ENCODE peak calls at places on chromosome 1, in four cellular contexts. One of them, this sample, is unnamed.

GRCh38 chr1:177809844-177810243 is 160.0 kb downstream of the SEC16B start:
- DNase-seq in HFF-Myc: no peak
- DNase-seq in OCI-LY7: no peak
- DNase-seq in fibroblast of mammary gland: no peak
- DNase-seq in this sample: no peak

GRCh38 chr1:33459766-33460543 is 12.5 kb upstream of the ZSCAN20 start:
- DNase-seq in fibroblast of mammary gland: peak
- DNase-seq in OCI-LY7: peak
- DNase-seq in HFF-Myc: no peak
- DNase-seq in this sample: no peak

GRCh38 chr1:221696740-221697461 is 45.0 kb downstream of the DUSP10 start:
- DNase-seq in fibroblast of mammary gland: no peak
- DNase-seq in HFF-Myc: no peak
- DNase-seq in OCI-LY7: no peak
- DNase-seq in this sample: no peak

GRCh38 chr1:223556414-223557124 is 108.9 kb downstream of the CAPN8 start:
- DNase-seq in HFF-Myc: no peak
- DNase-seq in OCI-LY7: peak
- DNase-seq in fibroblast of mammary gland: peak
- DNase-seq in this sample: peak

GRCh38 chr1:226629896-226630550 is 81.5 kb downstream of the STUM start:
- DNase-seq in HFF-Myc: no peak
- DNase-seq in fibroblast of mammary gland: no peak
- DNase-seq in OCI-LY7: no peak
- DNase-seq in this sample: no peak

GRCh38 chr1:6260433-6260934 is 414 bp downstream of the GPR153 start:
- DNase-seq in HFF-Myc: no peak
- DNase-seq in fibroblast of mammary gland: no peak
- DNase-seq in OCI-LY7: no peak
- DNase-seq in this sample: peak

GRCh38 chr1:8629241-8630091 is 188.0 kb downstream of the RERE start:
- DNase-seq in OCI-LY7: peak
- DNase-seq in HFF-Myc: no peak
- DNase-seq in fibroblast of mammary gland: peak
- DNase-seq in this sample: peak

GRCh38 chr1:205108464-205108863 is 13.3 kb downstream of the RBBP5 start:
- DNase-seq in fibroblast of mammary gland: no peak
- DNase-seq in OCI-LY7: no peak
- DNase-seq in HFF-Myc: no peak
- DNase-seq in this sample: no peak

GRCh38 chr1:85289207-85289847 is 12.9 kb upstream of the BCL10 start:
- DNase-seq in OCI-LY7: no peak
- DNase-seq in HFF-Myc: peak
- DNase-seq in fibroblast of mammary gland: peak
- DNase-seq in this sample: no peak

GRCh38 chr1:62436039-62436465 is 797 bp upstream of the USP1 start:
- DNase-seq in HFF-Myc: peak
- DNase-seq in OCI-LY7: no peak
- DNase-seq in fibroblast of mammary gland: no peak
- DNase-seq in this sample: no peak

GRCh38 chr1:245180496-245180895 is 25.7 kb downstream of the KIF26B start:
- DNase-seq in fibroblast of mammary gland: no peak
- DNase-seq in OCI-LY7: no peak
- DNase-seq in HFF-Myc: no peak
- DNase-seq in this sample: no peak

DNA sequence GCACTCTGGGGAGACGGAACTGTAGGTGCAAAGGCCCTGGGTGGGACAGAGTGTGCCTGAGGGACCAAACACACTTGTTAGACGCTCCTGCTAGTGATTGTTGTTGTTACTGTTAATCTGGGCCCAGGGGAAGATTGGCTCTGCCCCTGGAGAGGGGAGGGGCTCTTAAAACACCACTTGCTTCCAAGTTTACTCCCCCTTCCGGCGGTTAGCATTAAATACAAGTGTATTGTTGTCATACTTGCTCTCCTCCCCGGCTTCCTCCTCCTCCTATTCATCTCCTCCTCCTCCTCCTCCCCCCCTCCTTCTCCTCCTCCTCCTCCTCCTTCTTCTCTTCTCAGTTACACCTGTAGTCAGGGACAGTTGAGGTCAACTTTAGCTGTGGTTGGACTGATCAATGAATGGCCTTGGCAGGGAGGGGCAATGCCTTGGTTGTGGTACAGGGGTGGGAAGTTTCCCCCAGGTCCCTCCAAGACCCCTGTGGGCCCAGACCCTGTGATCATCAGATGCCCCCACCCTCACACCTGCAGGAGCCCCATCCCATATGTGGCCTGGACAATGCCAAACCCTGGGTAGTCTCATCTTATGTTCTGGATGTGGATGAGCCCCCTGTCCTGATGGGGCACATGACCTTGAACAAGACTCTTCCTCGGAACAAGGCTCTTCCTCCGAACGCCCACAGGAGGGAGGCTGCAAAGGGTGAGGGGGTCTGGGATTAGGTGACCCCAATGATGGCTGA is 217.3 kb downstream of the PTPRU start:
- DNase-seq in HFF-Myc: peak
- DNase-seq in OCI-LY7: peak
- DNase-seq in fibroblast of mammary gland: peak
- DNase-seq in this sample: peak
- TF ChIP-seq CTCF in HFF-Myc: peak
- TF ChIP-seq CTCF in OCI-LY7: peak
- TF ChIP-seq CTCF in fibroblast of mammary gland: peak
- TF ChIP-seq CTCF in this sample: no peak

GRCh38 chr1:108047085-108047484 is 82.1 kb upstream of the VAV3 start:
- DNase-seq in HFF-Myc: no peak
- DNase-seq in fibroblast of mammary gland: no peak
- DNase-seq in OCI-LY7: no peak
- DNase-seq in this sample: no peak

GRCh38 chr1:108050134-108050533 is 85.2 kb upstream of the VAV3 start:
- DNase-seq in HFF-Myc: no peak
- DNase-seq in fibroblast of mammary gland: no peak
- DNase-seq in OCI-LY7: no peak
- DNase-seq in this sample: no peak

GRCh38 chr1:108048311-108049082 is 83.5 kb upstream of the VAV3 start:
- DNase-seq in OCI-LY7: no peak
- DNase-seq in fibroblast of mammary gland: no peak
- DNase-seq in HFF-Myc: no peak
- DNase-seq in this sample: no peak

GRCh38 chr1:108050911-108051624 is 86.1 kb upstream of the VAV3 start:
- DNase-seq in OCI-LY7: no peak
- DNase-seq in fibroblast of mammary gland: peak
- DNase-seq in HFF-Myc: no peak
- DNase-seq in this sample: no peak

GRCh38 chr1:108049083-108049819 is 84.3 kb upstream of the VAV3 start:
- DNase-seq in OCI-LY7: peak
- DNase-seq in fibroblast of mammary gland: peak
- DNase-seq in HFF-Myc: no peak
- DNase-seq in this sample: no peak
- TF ChIP-seq CTCF in OCI-LY7: peak
- TF ChIP-seq CTCF in fibroblast of mammary gland: peak
- TF ChIP-seq CTCF in HFF-Myc: peak
- TF ChIP-seq CTCF in this sample: no peak

DNA sequence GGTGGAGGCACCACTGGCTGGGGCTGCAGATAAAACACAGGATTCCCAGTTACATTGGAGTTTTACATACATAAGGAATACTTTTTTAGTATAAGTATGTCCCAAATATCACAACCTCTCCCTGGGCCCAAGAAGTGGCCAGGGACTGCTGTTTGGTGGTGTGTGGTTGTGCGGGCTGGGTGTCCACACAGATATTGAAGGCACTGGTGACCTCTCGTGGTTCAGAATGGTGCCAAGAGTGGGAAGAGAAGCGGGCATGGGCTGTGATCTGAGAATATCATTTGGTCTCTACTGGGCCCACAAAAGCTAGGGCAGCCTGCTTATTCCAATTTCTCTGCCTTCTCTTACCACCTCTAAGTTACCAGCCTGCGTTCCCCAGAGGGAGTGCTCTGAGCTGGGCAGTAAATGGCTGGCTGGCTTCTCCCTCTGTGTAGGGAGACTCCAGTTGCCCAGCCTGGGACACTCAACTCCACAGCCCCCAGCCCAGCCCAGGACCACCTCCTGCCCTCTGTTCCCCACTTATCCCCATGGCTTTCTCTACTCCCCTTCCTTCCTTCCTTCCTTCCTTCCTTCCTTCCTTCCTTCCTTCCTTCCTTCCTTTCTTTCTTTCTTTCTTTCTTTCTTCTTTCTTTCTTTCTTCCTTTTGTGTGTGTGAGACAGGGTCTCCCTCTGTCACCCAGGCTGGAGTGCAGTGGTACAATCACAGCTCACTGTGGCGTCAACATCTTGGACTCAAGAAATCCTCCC is 42.8 kb upstream of the RD3 start:
- DNase-seq in OCI-LY7: no peak
- DNase-seq in fibroblast of mammary gland: no peak
- DNase-seq in HFF-Myc: no peak
- DNase-seq in this sample: no peak
- TF ChIP-seq CTCF in OCI-LY7: no peak
- TF ChIP-seq CTCF in fibroblast of mammary gland: no peak
- TF ChIP-seq CTCF in HFF-Myc: no peak
- TF ChIP-seq CTCF in this sample: no peak

GRCh38 chr1:248152056-248152827 is 7.3 kb downstream of the OR2M5 start:
- DNase-seq in fibroblast of mammary gland: no peak
- DNase-seq in OCI-LY7: no peak
- DNase-seq in HFF-Myc: no peak
- DNase-seq in this sample: no peak
- TF ChIP-seq CTCF in fibroblast of mammary gland: no peak
- TF ChIP-seq CTCF in OCI-LY7: peak
- TF ChIP-seq CTCF in HFF-Myc: no peak
- TF ChIP-seq CTCF in this sample: no peak

GRCh38 chr1:40989066-40989465 is 9.6 kb downstream of the CTPS1 start:
- DNase-seq in fibroblast of mammary gland: no peak
- DNase-seq in HFF-Myc: no peak
- DNase-seq in OCI-LY7: no peak
- DNase-seq in this sample: no peak
- TF ChIP-seq CTCF in fibroblast of mammary gland: no peak
- TF ChIP-seq CTCF in HFF-Myc: no peak
- TF ChIP-seq CTCF in OCI-LY7: no peak
- TF ChIP-seq CTCF in this sample: no peak

GRCh38 chr1:109782514-109782913 is 18.8 kb upstream of the EPS8L3 start:
- DNase-seq in OCI-LY7: no peak
- DNase-seq in fibroblast of mammary gland: no peak
- DNase-seq in HFF-Myc: no peak
- DNase-seq in this sample: no peak
- TF ChIP-seq CTCF in OCI-LY7: no peak
- TF ChIP-seq CTCF in fibroblast of mammary gland: no peak
- TF ChIP-seq CTCF in HFF-Myc: no peak
- TF ChIP-seq CTCF in this sample: no peak